ENCODE peak calls at places on chromosome 5, in eight cellular contexts. One of them, this sample, is unnamed. For H3K27me3 and H3K4me1, the result is how much of the 10 kb centered on the place peaks cover.

GRCh38 chr5:14258840-14259239 is 115.7 kb downstream of the TRIO start:
- DNase-seq in lower lobe of right lung: no peak
- DNase-seq in stomach: no peak
- DNase-seq in GM23338: peak
- DNase-seq in pancreas: no peak
- DNase-seq in heart right ventricle: peak
- DNase-seq in HepG2: no peak
- DNase-seq in Peyer's patch: no peak
- DNase-seq in this sample: no peak

GRCh38 chr5:129460951-129461815 is 1.1 kb downstream of the ADAMTS19 start:
- DNase-seq in stomach: peak
- DNase-seq in pancreas: peak
- DNase-seq in heart right ventricle: peak
- DNase-seq in lower lobe of right lung: peak
- DNase-seq in HepG2: no peak
- DNase-seq in Peyer's patch: peak
- DNase-seq in GM23338: peak
- DNase-seq in this sample: no peak

GRCh38 chr5:142204219-142204618 is 95.6 kb downstream of the NDFIP1 start:
- DNase-seq in pancreas: no peak
- DNase-seq in Peyer's patch: no peak
- DNase-seq in GM23338: no peak
- DNase-seq in lower lobe of right lung: no peak
- DNase-seq in stomach: no peak
- DNase-seq in HepG2: no peak
- DNase-seq in heart right ventricle: no peak
- DNase-seq in this sample: no peak

GRCh38 chr5:115946655-115947054 is 15.6 kb upstream of the LVRN start:
- DNase-seq in HepG2: no peak
- DNase-seq in pancreas: no peak
- DNase-seq in Peyer's patch: no peak
- DNase-seq in heart right ventricle: no peak
- DNase-seq in stomach: no peak
- DNase-seq in GM23338: no peak
- DNase-seq in lower lobe of right lung: no peak
- DNase-seq in this sample: no peak

GRCh38 chr5:82952326-82952725 is 124.9 kb downstream of the TMEM167A start:
- DNase-seq in lower lobe of right lung: no peak
- DNase-seq in HepG2: no peak
- DNase-seq in GM23338: no peak
- DNase-seq in Peyer's patch: no peak
- DNase-seq in stomach: no peak
- DNase-seq in pancreas: no peak
- DNase-seq in heart right ventricle: no peak
- DNase-seq in this sample: no peak

GRCh38 chr5:169302046-169302445 is 1.1 kb upstream of the SLIT3 start:
- DNase-seq in pancreas: no peak
- DNase-seq in stomach: no peak
- DNase-seq in heart right ventricle: no peak
- DNase-seq in Peyer's patch: no peak
- DNase-seq in lower lobe of right lung: no peak
- DNase-seq in GM23338: no peak
- DNase-seq in HepG2: no peak
- DNase-seq in this sample: no peak

GRCh38 chr5:171849585-171850353 is 64.2 kb downstream of the SMIM23 start:
- DNase-seq in Peyer's patch: no peak
- DNase-seq in lower lobe of right lung: no peak
- DNase-seq in heart right ventricle: no peak
- DNase-seq in GM23338: no peak
- DNase-seq in HepG2: no peak
- DNase-seq in stomach: no peak
- DNase-seq in pancreas: no peak
- DNase-seq in this sample: no peak

GRCh38 chr5:172939561-172939960 is 19.7 kb upstream of the RPL26L1 start:
- DNase-seq in stomach: no peak
- DNase-seq in Peyer's patch: no peak
- DNase-seq in HepG2: no peak
- DNase-seq in pancreas: peak
- DNase-seq in heart right ventricle: no peak
- DNase-seq in GM23338: peak
- DNase-seq in lower lobe of right lung: no peak
- DNase-seq in this sample: no peak

GRCh38 chr5:62017092-62017491 is 288.9 kb upstream of the KIF2A start:
- DNase-seq in lower lobe of right lung: no peak
- DNase-seq in stomach: no peak
- DNase-seq in pancreas: no peak
- DNase-seq in HepG2: no peak
- DNase-seq in heart right ventricle: no peak
- DNase-seq in Peyer's patch: no peak
- DNase-seq in GM23338: no peak
- DNase-seq in this sample: no peak

GRCh38 chr5:1008451-1009358 is at the start of gene NKD2:
- DNase-seq in pancreas: peak
- DNase-seq in stomach: peak
- DNase-seq in heart right ventricle: peak
- DNase-seq in lower lobe of right lung: peak
- DNase-seq in GM23338: peak
- DNase-seq in HepG2: no peak
- DNase-seq in Peyer's patch: peak
- DNase-seq in this sample: peak

GRCh38 chr5:148152785-148153184 is 15.6 kb upstream of the SPINK14 start:
- DNase-seq in GM23338: no peak
- DNase-seq in HepG2: no peak
- DNase-seq in lower lobe of right lung: no peak
- DNase-seq in Peyer's patch: no peak
- DNase-seq in pancreas: no peak
- DNase-seq in heart right ventricle: no peak
- DNase-seq in stomach: no peak
- DNase-seq in this sample: no peak

GRCh38 chr5:141186897-141187512 is at the start of gene PCDHB9:
- DNase-seq in heart right ventricle: no peak
- DNase-seq in HepG2: peak
- DNase-seq in pancreas: no peak
- DNase-seq in lower lobe of right lung: no peak
- DNase-seq in GM23338: peak
- DNase-seq in stomach: no peak
- DNase-seq in Peyer's patch: no peak
- DNase-seq in this sample: no peak

GRCh38 chr5:129384736-129385135 is 75.4 kb upstream of the ADAMTS19 start:
- DNase-seq in GM23338: no peak
- DNase-seq in HepG2: no peak
- DNase-seq in heart right ventricle: no peak
- DNase-seq in pancreas: no peak
- DNase-seq in lower lobe of right lung: no peak
- DNase-seq in Peyer's patch: no peak
- DNase-seq in stomach: no peak
- DNase-seq in this sample: no peak

GRCh38 chr5:168282120-168282519 is 9.3 kb upstream of the WWC1 start:
- DNase-seq in pancreas: no peak
- DNase-seq in lower lobe of right lung: peak
- DNase-seq in GM23338: no peak
- DNase-seq in stomach: no peak
- DNase-seq in heart right ventricle: no peak
- DNase-seq in HepG2: peak
- DNase-seq in Peyer's patch: no peak
- DNase-seq in this sample: no peak

GRCh38 chr5:149002053-149002452 is 60.8 kb downstream of the SH3TC2 start:
- DNase-seq in heart right ventricle: peak
- DNase-seq in GM23338: peak
- DNase-seq in HepG2: peak
- DNase-seq in stomach: no peak
- DNase-seq in Peyer's patch: no peak
- DNase-seq in lower lobe of right lung: no peak
- DNase-seq in pancreas: no peak
- DNase-seq in this sample: no peak

GRCh38 chr5:139552893-139553575 is 8.1 kb upstream of the UBE2D2 start:
- DNase-seq in heart right ventricle: no peak
- DNase-seq in GM23338: no peak
- DNase-seq in pancreas: no peak
- DNase-seq in HepG2: no peak
- DNase-seq in Peyer's patch: peak
- DNase-seq in stomach: no peak
- DNase-seq in lower lobe of right lung: no peak
- DNase-seq in this sample: no peak
- TF ChIP-seq CTCF in heart right ventricle: no peak
- TF ChIP-seq CTCF in GM23338: no peak
- TF ChIP-seq CTCF in pancreas: no peak
- TF ChIP-seq CTCF in HepG2: no peak
- TF ChIP-seq CTCF in Peyer's patch: no peak
- TF ChIP-seq CTCF in stomach: no peak
- TF ChIP-seq CTCF in lower lobe of right lung: no peak
- TF ChIP-seq CTCF in this sample: no peak

GRCh38 chr5:77925503-77925902 is 149.4 kb upstream of the TBCA start:
- DNase-seq in Peyer's patch: no peak
- DNase-seq in stomach: no peak
- DNase-seq in HepG2: no peak
- DNase-seq in lower lobe of right lung: no peak
- DNase-seq in heart right ventricle: no peak
- DNase-seq in pancreas: no peak
- DNase-seq in GM23338: no peak
- DNase-seq in this sample: no peak
- H3K27me3 ChIP-seq in Peyer's patch: under half
- H3K27me3 ChIP-seq in stomach: under half
- H3K27me3 ChIP-seq in HepG2: under half
- H3K27me3 ChIP-seq in lower lobe of right lung: under half
- H3K27me3 ChIP-seq in heart right ventricle: under half
- H3K27me3 ChIP-seq in pancreas: under half
- H3K27me3 ChIP-seq in GM23338: under half
- H3K27me3 ChIP-seq in this sample: under half

DNA sequence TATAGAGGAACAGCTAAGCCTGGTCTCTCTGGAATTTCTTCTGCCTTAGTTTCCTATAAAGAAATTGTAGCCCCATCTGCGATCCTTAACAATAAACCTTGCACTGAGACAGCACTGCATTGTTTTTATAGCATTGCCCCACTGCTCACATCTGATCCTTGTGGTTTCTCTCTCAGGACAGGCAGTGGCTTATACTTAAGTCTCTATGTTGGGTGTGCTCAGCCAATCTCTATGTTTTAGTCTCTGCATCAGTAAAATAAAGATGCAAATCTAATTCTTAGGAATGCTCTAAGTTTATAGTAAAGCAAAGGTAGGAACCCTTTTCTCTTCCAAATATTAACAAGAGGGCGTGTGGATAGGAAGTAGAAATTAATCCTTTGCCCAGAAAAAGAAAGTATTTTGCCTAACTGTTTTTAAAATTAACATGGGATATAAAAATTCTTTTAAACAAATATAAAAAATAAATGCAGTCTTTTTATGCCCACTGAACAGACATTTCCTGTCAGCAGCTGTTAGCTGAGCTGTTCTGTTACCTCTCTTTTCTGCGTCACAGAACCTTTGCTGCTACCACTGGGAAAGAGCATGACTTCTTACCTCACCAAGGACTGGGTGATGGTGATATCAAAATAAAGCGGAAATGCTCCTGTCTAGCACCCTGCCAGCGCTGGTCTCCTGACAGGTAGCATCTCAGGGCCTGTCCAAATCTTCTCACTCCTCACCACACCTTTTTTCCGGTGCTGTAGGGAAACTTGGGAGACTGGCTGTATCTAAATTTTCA is 29.5 kb downstream of the MRPS27 start:
- DNase-seq in heart right ventricle: no peak
- DNase-seq in lower lobe of right lung: no peak
- DNase-seq in stomach: no peak
- DNase-seq in Peyer's patch: no peak
- DNase-seq in GM23338: no peak
- DNase-seq in pancreas: no peak
- DNase-seq in HepG2: no peak
- DNase-seq in this sample: no peak
- H3K4me1 ChIP-seq in heart right ventricle: under half
- H3K4me1 ChIP-seq in lower lobe of right lung: under half
- H3K4me1 ChIP-seq in stomach: under half
- H3K4me1 ChIP-seq in Peyer's patch: under half
- H3K4me1 ChIP-seq in GM23338: under half
- H3K4me1 ChIP-seq in pancreas: under half
- H3K4me1 ChIP-seq in HepG2: under half
- H3K4me1 ChIP-seq in this sample: under half

DNA sequence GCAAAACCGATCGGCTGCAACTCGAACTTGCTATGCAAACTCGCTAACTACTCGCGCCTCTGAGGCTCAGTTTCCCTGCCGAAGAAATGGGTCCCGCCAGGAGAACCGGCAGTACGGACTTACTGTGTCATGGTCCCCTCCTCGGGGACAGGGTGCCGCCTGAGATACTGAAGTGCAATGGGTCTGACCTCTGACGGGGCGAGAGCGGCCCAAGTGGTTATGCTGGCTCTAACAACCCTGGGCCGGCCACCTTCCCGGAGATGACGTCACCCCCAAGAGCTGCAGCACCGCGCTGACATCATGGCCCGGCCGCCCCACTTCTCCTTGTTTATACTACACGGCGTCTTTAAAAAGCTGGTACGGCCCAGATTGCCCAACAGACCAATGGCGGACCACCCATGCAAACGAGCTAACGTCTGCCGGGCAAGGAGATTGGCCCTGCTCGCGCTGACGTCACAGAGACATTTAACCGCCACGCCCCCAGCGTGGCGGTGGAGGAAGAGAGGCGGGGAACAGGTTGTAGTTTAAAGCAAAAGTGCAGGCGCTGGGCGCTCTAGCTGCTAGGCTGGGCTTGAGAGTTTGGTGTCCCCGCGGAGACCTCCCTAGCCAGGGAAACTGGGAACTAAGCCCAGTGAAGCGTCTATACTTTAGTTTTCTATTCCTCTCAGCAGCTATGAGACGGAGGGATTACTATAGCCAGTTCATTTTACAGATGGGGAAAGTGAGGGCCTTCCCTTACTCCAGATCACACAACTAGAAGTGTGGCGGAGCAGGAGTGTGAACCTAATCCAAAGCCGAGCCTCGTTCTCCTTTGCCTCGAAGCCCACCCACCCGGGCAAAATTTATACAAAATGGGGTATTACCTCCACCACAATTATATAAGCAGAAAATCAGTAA is 654 bp upstream of the RNF44 start:
- DNase-seq in HepG2: peak
- DNase-seq in stomach: peak
- DNase-seq in pancreas: peak
- DNase-seq in Peyer's patch: peak
- DNase-seq in lower lobe of right lung: peak
- DNase-seq in heart right ventricle: peak
- DNase-seq in GM23338: peak
- DNase-seq in this sample: peak
- TF ChIP-seq CTCF in HepG2: no peak
- TF ChIP-seq CTCF in stomach: no peak
- TF ChIP-seq CTCF in pancreas: no peak
- TF ChIP-seq CTCF in Peyer's patch: no peak
- TF ChIP-seq CTCF in lower lobe of right lung: no peak
- TF ChIP-seq CTCF in heart right ventricle: no peak
- TF ChIP-seq CTCF in GM23338: no peak
- TF ChIP-seq CTCF in this sample: no peak

GRCh38 chr5:50439221-50439620 is 1.9 kb downstream of the EMB start:
- DNase-seq in Peyer's patch: no peak
- DNase-seq in GM23338: no peak
- DNase-seq in lower lobe of right lung: no peak
- DNase-seq in stomach: no peak
- DNase-seq in pancreas: no peak
- DNase-seq in heart right ventricle: no peak
- DNase-seq in HepG2: no peak
- DNase-seq in this sample: no peak
- H3K27me3 ChIP-seq in Peyer's patch: under half
- H3K27me3 ChIP-seq in GM23338: under half
- H3K27me3 ChIP-seq in lower lobe of right lung: under half
- H3K27me3 ChIP-seq in stomach: under half
- H3K27me3 ChIP-seq in pancreas: under half
- H3K27me3 ChIP-seq in heart right ventricle: under half
- H3K27me3 ChIP-seq in HepG2: under half
- H3K27me3 ChIP-seq in this sample: under half